ENCODE peak calls at places on chromosomes 5 and 9, in four cellular contexts. One of them, this sample, is unnamed.

GRCh38 chr9:94084314-94084713 is at the start of gene PTPDC1:
- DNase-seq in left ventricle myocardium inferior: no peak
- DNase-seq in vagina: no peak
- DNase-seq in IMR-90: peak; percentile 89
- DNase-seq in this sample: peak; percentile 20

GRCh38 chr9:133225171-133226011 is 16.3 kb upstream of the OBP2B start:
- DNase-seq in left ventricle myocardium inferior: peak; percentile 50
- DNase-seq in vagina: peak; percentile 93
- DNase-seq in IMR-90: no peak
- DNase-seq in this sample: peak; percentile 18

GRCh38 chr5:23012842-23013241 is 159.7 kb upstream of the CDH12 start:
- DNase-seq in left ventricle myocardium inferior: no peak
- DNase-seq in vagina: no peak
- DNase-seq in IMR-90: no peak
- DNase-seq in this sample: no peak

GRCh38 chr5:35859101-35859661 is 2.5 kb downstream of the IL7R start:
- DNase-seq in left ventricle myocardium inferior: no peak
- DNase-seq in vagina: no peak
- DNase-seq in IMR-90: peak; percentile 28
- DNase-seq in this sample: no peak

GRCh38 chr9:104386425-104387069 is 117.5 kb upstream of the OR13F1 start:
- DNase-seq in left ventricle myocardium inferior: no peak
- DNase-seq in vagina: no peak
- DNase-seq in IMR-90: peak; percentile 20
- DNase-seq in this sample: no peak

GRCh38 chr5:135174315-135175096 is 140.5 kb upstream of the PITX1 start:
- DNase-seq in left ventricle myocardium inferior: no peak
- DNase-seq in vagina: no peak
- DNase-seq in IMR-90: peak; percentile 24
- DNase-seq in this sample: no peak

GRCh38 chr5:122291000-122291592 is 20.9 kb upstream of the SNCAIP start:
- DNase-seq in left ventricle myocardium inferior: no peak
- DNase-seq in vagina: no peak
- DNase-seq in IMR-90: no peak
- DNase-seq in this sample: no peak

GRCh38 chr5:17012289-17012688 is 76.2 kb upstream of the MYO10 start:
- DNase-seq in left ventricle myocardium inferior: no peak
- DNase-seq in vagina: no peak
- DNase-seq in IMR-90: peak; percentile 83
- DNase-seq in this sample: no peak

GRCh38 chr9:125061391-125061790 is 81.9 kb downstream of the SCAI start:
- DNase-seq in left ventricle myocardium inferior: no peak
- DNase-seq in vagina: no peak
- DNase-seq in IMR-90: no peak
- DNase-seq in this sample: no peak

GRCh38 chr9:93132287-93132927 is 1.6 kb downstream of the NINJ1 start:
- DNase-seq in left ventricle myocardium inferior: peak; percentile 63
- DNase-seq in vagina: no peak
- DNase-seq in IMR-90: no peak
- DNase-seq in this sample: peak; percentile 96

GRCh38 chr9:32665101-32665500 is 29.6 kb upstream of the TAF1L start:
- DNase-seq in left ventricle myocardium inferior: no peak
- DNase-seq in vagina: no peak
- DNase-seq in IMR-90: peak; percentile 42
- DNase-seq in this sample: no peak

GRCh38 chr5:108101816-108102215 is 280.1 kb downstream of the FBXL17 start:
- DNase-seq in left ventricle myocardium inferior: no peak
- DNase-seq in vagina: no peak
- DNase-seq in IMR-90: no peak
- DNase-seq in this sample: no peak

GRCh38 chr5:141761-142160 is 49.5 kb upstream of the LRRC14B start:
- DNase-seq in left ventricle myocardium inferior: no peak
- DNase-seq in vagina: no peak
- DNase-seq in IMR-90: no peak
- DNase-seq in this sample: no peak

GRCh38 chr5:15601853-15602252 is 101.9 kb downstream of the FBXL7 start:
- DNase-seq in left ventricle myocardium inferior: no peak
- DNase-seq in vagina: no peak
- DNase-seq in IMR-90: no peak
- DNase-seq in this sample: no peak

GRCh38 chr5:167415779-167416761 is 875.4 kb upstream of the WWC1 start:
- DNase-seq in left ventricle myocardium inferior: no peak
- DNase-seq in vagina: no peak
- DNase-seq in IMR-90: no peak
- DNase-seq in this sample: no peak

GRCh38 chr9:23702311-23702922 is 123.6 kb downstream of the ELAVL2 start:
- DNase-seq in left ventricle myocardium inferior: no peak
- DNase-seq in vagina: no peak
- DNase-seq in IMR-90: no peak
- DNase-seq in this sample: no peak

DNA sequence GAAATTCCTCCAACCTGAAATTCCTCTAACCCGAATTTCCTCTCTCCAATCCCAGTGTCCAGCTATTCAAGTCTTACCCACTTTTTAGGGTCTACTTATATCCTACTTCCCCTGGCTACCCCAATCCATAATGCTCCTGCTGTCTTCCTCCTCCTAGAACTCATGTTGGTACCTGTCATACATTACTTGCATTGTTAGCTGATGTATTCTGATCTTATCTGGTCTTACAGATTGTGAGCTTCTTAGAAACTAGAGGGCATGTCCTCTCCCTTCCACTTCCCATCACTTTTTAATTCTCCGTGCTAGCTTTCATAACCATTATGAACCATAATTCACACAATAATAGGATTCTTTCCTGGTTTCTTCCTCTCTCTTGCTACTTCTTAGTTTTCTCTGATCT is 336.1 kb downstream of the CWC27 start:
- DNase-seq in left ventricle myocardium inferior: no peak
- DNase-seq in vagina: no peak
- DNase-seq in IMR-90: no peak
- DNase-seq in this sample: no peak
- H3K27ac ChIP-seq in left ventricle myocardium inferior: no peak overlapping the region
- H3K27ac ChIP-seq in vagina: no peak overlapping the region
- H3K27ac ChIP-seq in IMR-90: no peak overlapping the region
- H3K27ac ChIP-seq in this sample: no peak overlapping the region

GRCh38 chr5:78647838-78648358 is 674 bp downstream of the LHFPL2 start:
- DNase-seq in left ventricle myocardium inferior: peak; percentile 73
- DNase-seq in vagina: no peak
- DNase-seq in IMR-90: peak; percentile 54
- DNase-seq in this sample: peak; percentile 66
- H3K4me1 ChIP-seq in left ventricle myocardium inferior: peaks cover 34% of the 10 kb centered on the region
- H3K4me1 ChIP-seq in vagina: peaks cover 28% of the 10 kb centered on the region
- H3K4me1 ChIP-seq in IMR-90: peaks cover 14% of the 10 kb centered on the region
- H3K4me1 ChIP-seq in this sample: peaks cover 4% of the 10 kb centered on the region

GRCh38 chr9:113589407-113589806 is 125.9 kb downstream of the RGS3 start:
- DNase-seq in left ventricle myocardium inferior: peak; percentile 60
- DNase-seq in vagina: no peak
- DNase-seq in IMR-90: no peak
- DNase-seq in this sample: peak; percentile 42

GRCh38 chr9:113590991-113591898 is 127.7 kb downstream of the RGS3 start:
- DNase-seq in left ventricle myocardium inferior: peak; percentile 85
- DNase-seq in vagina: no peak
- DNase-seq in IMR-90: peak; percentile 62
- DNase-seq in this sample: peak; percentile 80

GRCh38 chr9:113588936-113589335 is 125.4 kb downstream of the RGS3 start:
- DNase-seq in left ventricle myocardium inferior: peak; percentile 10
- DNase-seq in vagina: no peak
- DNase-seq in IMR-90: no peak
- DNase-seq in this sample: no peak

GRCh38 chr9:113589890-113590289 is 126.4 kb downstream of the RGS3 start:
- DNase-seq in left ventricle myocardium inferior: no peak
- DNase-seq in vagina: no peak
- DNase-seq in IMR-90: peak; percentile 66
- DNase-seq in this sample: no peak

DNA sequence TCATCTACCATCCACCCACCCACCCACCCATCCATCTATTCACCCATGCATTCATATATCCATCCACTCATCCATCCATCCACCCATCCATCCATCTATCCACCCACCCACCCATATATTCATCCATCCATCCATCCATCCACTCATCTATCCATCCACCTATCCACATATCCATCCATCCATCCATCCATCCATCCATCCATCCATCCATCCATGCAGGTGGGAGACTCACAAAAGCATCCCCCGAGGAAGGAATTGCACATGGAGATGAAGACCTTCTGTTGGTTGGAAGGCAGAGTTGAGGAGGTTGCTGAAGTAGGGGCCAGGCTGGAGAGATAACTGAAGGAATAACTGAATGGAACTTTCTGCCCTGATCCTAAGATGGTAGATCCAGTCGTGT is 126.9 kb downstream of the RGS3 start:
- DNase-seq in left ventricle myocardium inferior: no peak
- DNase-seq in vagina: no peak
- DNase-seq in IMR-90: no peak
- DNase-seq in this sample: no peak
- H3K27ac ChIP-seq in left ventricle myocardium inferior: peak overlapping the region; percentile 94
- H3K27ac ChIP-seq in vagina: no peak overlapping the region
- H3K27ac ChIP-seq in IMR-90: no peak overlapping the region
- H3K27ac ChIP-seq in this sample: no peak overlapping the region

DNA sequence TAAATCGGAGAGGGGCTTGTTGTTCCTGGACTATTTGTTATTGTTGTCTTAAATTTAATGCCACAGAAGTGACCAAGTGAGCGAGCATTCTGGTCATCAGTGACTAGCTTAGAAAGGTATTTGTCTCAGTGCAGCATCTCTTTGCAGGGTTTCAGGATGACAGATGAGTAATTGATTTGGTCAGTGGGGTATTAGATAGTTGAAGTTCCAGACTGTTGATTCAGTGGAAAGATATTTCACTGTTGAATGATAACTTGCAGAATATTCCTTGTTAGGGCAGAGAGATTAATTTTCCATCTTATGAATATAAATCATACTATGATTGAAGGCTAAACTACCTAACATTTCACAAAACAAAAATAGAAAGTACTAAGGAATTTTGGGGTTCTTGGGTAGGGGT is 122.4 kb downstream of the TRIO start:
- DNase-seq in left ventricle myocardium inferior: no peak
- DNase-seq in vagina: no peak
- DNase-seq in IMR-90: peak; percentile 95
- DNase-seq in this sample: no peak
- H3K4me1 ChIP-seq in left ventricle myocardium inferior: peaks cover 80% of the 10 kb centered on the region
- H3K4me1 ChIP-seq in vagina: peaks cover 44% of the 10 kb centered on the region
- H3K4me1 ChIP-seq in IMR-90: peaks cover 52% of the 10 kb centered on the region
- H3K4me1 ChIP-seq in this sample: peaks cover 45% of the 10 kb centered on the region

GRCh38 chr9:128898382-128898781 is 16.4 kb downstream of the LRRC8A start:
- DNase-seq in left ventricle myocardium inferior: no peak
- DNase-seq in vagina: no peak
- DNase-seq in IMR-90: no peak
- DNase-seq in this sample: no peak

GRCh38 chr9:128894764-128895163 is 12.8 kb downstream of the LRRC8A start:
- DNase-seq in left ventricle myocardium inferior: no peak
- DNase-seq in vagina: no peak
- DNase-seq in IMR-90: no peak
- DNase-seq in this sample: no peak

GRCh38 chr9:128892223-128892892 is 10.4 kb downstream of the LRRC8A start:
- DNase-seq in left ventricle myocardium inferior: peak; percentile 88
- DNase-seq in vagina: no peak
- DNase-seq in IMR-90: peak; percentile 81
- DNase-seq in this sample: peak; percentile 86

GRCh38 chr9:128893354-128893753 is 11.4 kb downstream of the LRRC8A start:
- DNase-seq in left ventricle myocardium inferior: no peak
- DNase-seq in vagina: no peak
- DNase-seq in IMR-90: no peak
- DNase-seq in this sample: no peak

DNA sequence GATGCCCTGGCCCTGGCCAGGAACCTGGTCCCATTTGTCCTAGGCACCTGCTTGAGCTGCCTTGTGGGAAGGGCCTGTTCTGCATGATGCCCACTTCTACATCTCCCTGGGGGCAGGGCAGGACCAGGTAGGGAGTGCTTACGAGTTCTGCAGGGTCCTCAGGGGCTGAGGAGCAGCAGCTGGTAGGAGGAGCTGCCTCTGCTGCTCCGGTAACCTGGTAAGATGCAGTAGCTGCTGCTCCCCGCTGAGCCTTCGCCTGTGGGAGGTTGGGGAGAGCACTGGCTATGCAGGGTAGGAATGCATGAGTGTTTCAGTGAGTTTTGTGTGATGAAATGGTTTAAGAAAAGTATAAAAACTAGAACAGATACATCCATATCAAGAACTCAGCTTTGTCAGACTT is 13.6 kb downstream of the LRRC8A start:
- DNase-seq in left ventricle myocardium inferior: no peak
- DNase-seq in vagina: no peak
- DNase-seq in IMR-90: no peak
- DNase-seq in this sample: no peak
- H3K27ac ChIP-seq in left ventricle myocardium inferior: peak overlapping the region; percentile 41
- H3K27ac ChIP-seq in vagina: peak overlapping the region; percentile 8
- H3K27ac ChIP-seq in IMR-90: no peak overlapping the region
- H3K27ac ChIP-seq in this sample: no peak overlapping the region

GRCh38 chr9:91896096-91896495 is 53.9 kb downstream of the ROR2 start:
- DNase-seq in left ventricle myocardium inferior: no peak
- DNase-seq in vagina: no peak
- DNase-seq in IMR-90: no peak
- DNase-seq in this sample: no peak
- H3K4me1 ChIP-seq in left ventricle myocardium inferior: peaks cover 38% of the 10 kb centered on the region
- H3K4me1 ChIP-seq in vagina: peaks cover 80% of the 10 kb centered on the region
- H3K4me1 ChIP-seq in IMR-90: peaks cover 25% of the 10 kb centered on the region
- H3K4me1 ChIP-seq in this sample: peaks cover 58% of the 10 kb centered on the region

GRCh38 chr9:109815366-109815947 is 35.5 kb downstream of the PALM2AKAP2 start:
- DNase-seq in left ventricle myocardium inferior: no peak
- DNase-seq in vagina: no peak
- DNase-seq in IMR-90: peak; percentile 67
- DNase-seq in this sample: no peak
- H3K27ac ChIP-seq in left ventricle myocardium inferior: peak overlapping the region; percentile 71
- H3K27ac ChIP-seq in vagina: no peak overlapping the region
- H3K27ac ChIP-seq in IMR-90: peak overlapping the region; percentile 32
- H3K27ac ChIP-seq in this sample: no peak overlapping the region

GRCh38 chr5:157594237-157594636 is 18.7 kb upstream of the ADAM19 start:
- DNase-seq in left ventricle myocardium inferior: no peak
- DNase-seq in vagina: no peak
- DNase-seq in IMR-90: no peak
- DNase-seq in this sample: no peak

GRCh38 chr5:157592594-157592993 is 17.0 kb upstream of the ADAM19 start:
- DNase-seq in left ventricle myocardium inferior: no peak
- DNase-seq in vagina: no peak
- DNase-seq in IMR-90: no peak
- DNase-seq in this sample: no peak

GRCh38 chr5:157596449-157596848 is 20.9 kb upstream of the ADAM19 start:
- DNase-seq in left ventricle myocardium inferior: no peak
- DNase-seq in vagina: no peak
- DNase-seq in IMR-90: no peak
- DNase-seq in this sample: no peak

GRCh38 chr5:157593036-157593435 is 17.5 kb upstream of the ADAM19 start:
- DNase-seq in left ventricle myocardium inferior: no peak
- DNase-seq in vagina: no peak
- DNase-seq in IMR-90: no peak
- DNase-seq in this sample: no peak

DNA sequence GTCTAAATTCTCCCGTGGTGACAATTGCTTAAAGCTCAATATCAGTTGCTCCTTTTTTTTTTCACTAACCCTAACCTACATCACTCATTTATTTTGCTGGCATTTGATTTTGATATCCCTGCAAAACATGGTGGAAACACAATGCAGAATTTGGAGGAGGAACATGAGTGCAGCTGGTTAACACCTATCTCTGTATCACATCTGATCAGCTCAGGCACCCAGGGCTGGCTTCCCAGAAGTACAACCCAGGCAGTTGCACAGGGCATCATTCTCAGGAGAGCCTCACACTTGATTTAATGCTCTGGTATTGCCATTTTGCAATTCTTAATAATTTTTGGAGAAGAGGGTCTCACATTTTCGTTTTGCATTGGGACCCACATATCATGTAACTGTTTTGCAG is 19.1 kb upstream of the ADAM19 start:
- DNase-seq in left ventricle myocardium inferior: no peak
- DNase-seq in vagina: no peak
- DNase-seq in IMR-90: no peak
- DNase-seq in this sample: no peak
- H3K4me1 ChIP-seq in left ventricle myocardium inferior: peaks cover 23% of the 10 kb centered on the region
- H3K4me1 ChIP-seq in vagina: no peaks in the 10 kb centered on the region
- H3K4me1 ChIP-seq in IMR-90: peaks cover 4% of the 10 kb centered on the region
- H3K4me1 ChIP-seq in this sample: no peaks in the 10 kb centered on the region

This sample was measured in adrenal gland.